ENCODE peak calls at places on chromosome 9, in eight cellular contexts. C is choroid plexus epithelial cell; T is CD8-positive, alpha-beta T cell; K is stomach; Y is fibroblast of pulmonary artery; P is B cell; E is IMR-90; M is bronchial epithelial cell. R is an unnamed sample.

GRCh38 chr9:22237497-22238363 is 208.9 kb upstream of the DMRTA1 start:
- DNase-seq in Y (peak; percentile 83), M (peak; percentile 89), E (peak; percentile 91), C (peak; percentile 93), P (no peak), T (no peak), K (no peak), R (no peak)

GRCh38 chr9:124180557-124180956 is 77.2 kb upstream of the NEK6 start:
- DNase-seq in T (no peak), K (peak; percentile 59), E (peak; percentile 45), M (no peak), Y (peak; percentile 62), C (peak; percentile 77), P (no peak), R (no peak)

GRCh38 chr9:126347093-126347492 is 20.5 kb downstream of the MVB12B start:
- DNase-seq in C (no peak), P (no peak), T (no peak), M (no peak), K (no peak), E (no peak), Y (no peak), R (no peak)

GRCh38 chr9:38023661-38024035 is 45.4 kb downstream of the SHB start:
- DNase-seq in T (no peak), P (no peak), E (no peak), C (no peak), Y (no peak), K (no peak), M (no peak), R (no peak)

GRCh38 chr9:22683393-22684075 is 236.9 kb downstream of the DMRTA1 start:
- DNase-seq in E (peak; percentile 88), M (peak; percentile 70), C (peak; percentile 13), K (no peak), Y (no peak), T (no peak), P (no peak), R (no peak)

GRCh38 chr9:21709464-21710058 is 92.9 kb upstream of the MTAP start:
- DNase-seq in E (peak; percentile 53), P (peak; percentile 55), Y (peak; percentile 76), C (peak; percentile 73), K (peak; percentile 72), T (peak; percentile 66), M (peak; percentile 79), R (no peak)

GRCh38 chr9:114887963-114888362 is 42.4 kb downstream of the TNFSF8 start:
- DNase-seq in T (no peak), P (no peak), K (no peak), Y (no peak), M (no peak), E (no peak), C (no peak), R (no peak)

GRCh38 chr9:94782367-94783120 is 56.0 kb downstream of the AOPEP start:
- DNase-seq in T (no peak), Y (peak; percentile 35), C (no peak), E (peak; percentile 83), K (no peak), P (no peak), M (peak; percentile 31), R (no peak)

GRCh38 chr9:99449726-99450125 is 227.6 kb downstream of the SEC61B start:
- DNase-seq in Y (no peak), P (no peak), K (no peak), C (no peak), E (no peak), M (no peak), T (no peak), R (no peak)

GRCh38 chr9:83019246-83019645 is 43.7 kb downstream of the RASEF start:
- DNase-seq in T (no peak), K (no peak), P (no peak), C (no peak), Y (no peak), E (no peak), M (no peak), R (no peak)

GRCh38 chr9:91156451-91157234 is 205.1 kb downstream of the AUH start:
- DNase-seq in E (no peak), K (peak; percentile 37), C (no peak), M (peak; percentile 31), Y (no peak), T (no peak), P (no peak), R (peak; percentile 51)

GRCh38 chr9:20237686-20238085 is 384.6 kb downstream of the MLLT3 start:
- DNase-seq in E (no peak), Y (no peak), T (no peak), C (no peak), M (peak; percentile 60), K (no peak), P (no peak), R (no peak)

GRCh38 chr9:792331-793260 is 48.9 kb upstream of the DMRT1 start:
- DNase-seq in P (no peak), T (no peak), C (peak; percentile 4), Y (peak; percentile 15), E (peak; percentile 39), M (peak; percentile 59), K (no peak), R (peak; percentile 80)

GRCh38 chr9:135618866-135619598 is 20.3 kb downstream of the GLT6D1 start:
- DNase-seq in C (no peak), E (no peak), P (no peak), M (no peak), Y (no peak), K (no peak), T (no peak), R (peak; percentile 78)

GRCh38 chr9:112179816-112180215 is 4.7 kb upstream of the SUSD1 start:
- DNase-seq in K (no peak), E (no peak), C (no peak), Y (no peak), T (no peak), M (no peak), P (no peak), R (no peak)

GRCh38 chr9:117411547-117411946 is 3.3 kb downstream of the ASTN2 start:
- DNase-seq in E (peak; percentile 6), P (no peak), M (peak; percentile 34), K (peak; percentile 71), Y (peak; percentile 18), C (peak; percentile 42), T (no peak), R (no peak)

GRCh38 chr9:75438716-75439115 is 350.4 kb downstream of the OSTF1 start:
- DNase-seq in Y (no peak), T (no peak), M (no peak), P (no peak), C (no peak), K (no peak), E (no peak), R (no peak)

GRCh38 chr9:124675261-124676158 is 95.6 kb downstream of the NR6A1 start:
- DNase-seq in M (no peak), P (no peak), K (no peak), C (no peak), T (no peak), E (no peak), Y (no peak), R (no peak)

GRCh38 chr9:129073404-129073803 is 7.5 kb upstream of the DOLPP1 start:
- DNase-seq in E (no peak), C (no peak), T (no peak), K (no peak), M (no peak), P (no peak), Y (no peak), R (no peak)

GRCh38 chr9:5851445-5851844 is 18.5 kb upstream of the ERMP1 start:
- DNase-seq in E (peak; percentile 60), T (no peak), M (peak; percentile 99), P (no peak), C (peak; percentile 95), K (no peak), Y (peak; percentile 90), R (no peak)

GRCh38 chr9:98908897-98909634 is 34.6 kb upstream of the COL15A1 start:
- DNase-seq in Y (peak; percentile 63), C (peak; percentile 77), M (no peak), E (peak; percentile 91), P (no peak), T (no peak), K (no peak), R (no peak)

GRCh38 chr9:126862461-126862830 is 2.0 kb downstream of the ZBTB34 start:
- DNase-seq in M (no peak), T (no peak), C (no peak), E (no peak), P (no peak), K (no peak), Y (no peak), R (peak; percentile 62)

GRCh38 chr9:136081113-136081825 is 13.8 kb downstream of the NACC2 start:
- DNase-seq in Y (no peak), E (peak; percentile 36), K (peak; percentile 61), P (no peak), T (no peak), C (peak; percentile 42), M (no peak), R (no peak)

GRCh38 chr9:114525505-114525904 is 20.2 kb upstream of the WHRN start:
- DNase-seq in T (no peak), M (peak; percentile 72), P (no peak), E (peak; percentile 82), Y (peak; percentile 24), C (peak; percentile 38), K (no peak), R (no peak)

GRCh38 chr9:89592963-89593775 is 11.6 kb upstream of the GADD45G start:
- DNase-seq in Y (peak; percentile 17), K (no peak), E (peak; percentile 57), T (no peak), C (peak; percentile 78), P (no peak), M (peak; percentile 25), R (peak; percentile 82)
- TF ChIP-seq CTCF in Y (peak; percentile 9), K (no peak), E (peak; percentile 32), T (no peak), C (peak; percentile 58), P (no peak), M (no peak), R (peak; percentile 44)

DNA sequence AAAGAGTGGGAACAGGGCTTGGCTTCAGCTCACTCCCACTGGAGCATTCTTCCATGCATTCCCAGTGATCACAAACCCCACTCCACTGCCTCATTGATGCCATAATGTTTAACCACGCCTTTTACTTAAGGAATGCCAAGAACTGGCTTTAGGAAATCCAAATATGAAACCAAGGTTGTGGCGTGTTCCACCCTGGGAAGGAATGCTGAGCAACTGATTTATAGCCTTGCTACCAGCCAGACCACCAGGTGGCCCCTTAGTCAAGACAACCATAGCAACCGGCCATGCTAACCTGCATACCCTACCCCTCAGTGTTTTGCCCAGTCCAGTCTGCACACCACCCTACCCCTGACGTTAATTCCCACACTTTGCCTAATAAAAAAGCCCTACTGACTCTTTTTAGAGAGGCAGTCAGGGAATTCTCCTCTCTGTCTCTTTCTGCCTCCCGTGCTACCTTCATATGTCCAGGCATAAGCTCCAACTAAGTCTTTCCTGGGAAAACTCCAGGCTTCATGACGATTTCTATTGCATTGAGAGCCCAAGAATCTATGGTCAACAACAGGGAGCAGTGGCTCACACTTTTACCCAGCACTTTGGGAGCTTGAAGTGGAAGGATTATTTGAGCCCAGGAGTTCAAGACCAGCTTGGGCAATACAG is 27.0 kb upstream of the PRRC2B start:
- DNase-seq in P (no peak), Y (peak; percentile 79), T (no peak), K (peak; percentile 53), M (peak; percentile 51), E (peak; percentile 49), C (peak; percentile 75), R (no peak)
- TF ChIP-seq CTCF in P (no peak), Y (peak; percentile 57), T (no peak), K (peak; percentile 52), M (peak; percentile 8), E (peak; percentile 38), C (peak; percentile 69), R (peak; percentile 66)

GRCh38 chr9:87713278-87713989 is 12.5 kb upstream of the CTSL start:
- DNase-seq in K (peak; percentile 56), Y (peak; percentile 99), P (no peak), C (peak; percentile 99), M (peak; percentile 95), T (no peak), E (peak; percentile 99), R (peak; percentile 90)
- TF ChIP-seq CTCF in K (no peak), Y (peak; percentile 1), P (no peak), C (peak; percentile 26), M (no peak), T (no peak), E (peak; percentile 8), R (no peak)

GRCh38 chr9:134135343-134136116 is at the start of gene WDR5:
- DNase-seq in Y (peak; percentile 91), T (peak; percentile 94), M (peak; percentile 57), K (peak; percentile 93), E (peak; percentile 85), C (peak; percentile 92), P (peak; percentile 92), R (peak; percentile 97)
- TF ChIP-seq CTCF in Y (peak; percentile 15), T (no peak), M (peak; percentile 33), K (no peak), E (peak; percentile 3), C (no peak), P (peak; percentile 37), R (peak; percentile 29)